ENCODE peak calls at places on chromosomes 12 and 14, in nine cellular contexts. O, X, J, S, W, B, H, M and N are unnamed samples.

GRCh38 chr12:92753976-92754885 is 51.4 kb downstream of the PLEKHG7 start:
- DNase-seq in O (peak; percentile 42), X (no peak), J (no peak), S (no peak), W (no peak), B (no peak), H (no peak), M (no peak), N (no peak)

GRCh38 chr12:132522586-132523380 is 32.8 kb downstream of the FBRSL1 start:
- DNase-seq in O (no peak), X (no peak), J (no peak), S (peak; percentile 68), W (no peak), B (no peak), H (no peak), M (no peak), N (no peak)

GRCh38 chr12:49105504-49106120 is 5.0 kb downstream of the LMBR1L start:
- DNase-seq in O (peak; percentile 55), X (no peak), J (peak; percentile 91), S (no peak), W (no peak), B (no peak), H (no peak), M (no peak), N (no peak)

GRCh38 chr12:110537605-110538409 is 35.7 kb downstream of the RAD9B start:
- DNase-seq in O (no peak), X (no peak), J (peak; percentile 59), S (no peak), W (no peak), B (no peak), H (no peak), M (peak; percentile 82), N (no peak)

GRCh38 chr14:34174973-34175372 is 224.1 kb upstream of the EGLN3 start:
- DNase-seq in O (no peak), X (no peak), J (no peak), S (no peak), W (no peak), B (no peak), H (no peak), M (no peak), N (no peak)

GRCh38 chr14:35854696-35855270 is 28.6 kb downstream of the BRMS1L start:
- DNase-seq in O (no peak), X (no peak), J (no peak), S (no peak), W (no peak), B (no peak), H (no peak), M (no peak), N (no peak)

GRCh38 chr12:65670775-65671174 is 153.5 kb upstream of the HMGA2 start:
- DNase-seq in O (no peak), X (no peak), J (peak; percentile 97), S (no peak), W (no peak), B (no peak), H (no peak), M (no peak), N (no peak)

GRCh38 chr14:65476290-65476941 is 63.9 kb downstream of the FUT8 start:
- DNase-seq in O (no peak), X (no peak), J (no peak), S (no peak), W (peak; percentile 53), B (no peak), H (no peak), M (no peak), N (no peak)

GRCh38 chr14:34965365-34965764 is 17.4 kb upstream of the SRP54 start:
- DNase-seq in O (no peak), X (no peak), J (no peak), S (no peak), W (no peak), B (no peak), H (no peak), M (no peak), N (no peak)

GRCh38 chr14:97262336-97262735 is 465.2 kb downstream of the VRK1 start:
- DNase-seq in O (no peak), X (no peak), J (peak; percentile 5), S (no peak), W (no peak), B (no peak), H (no peak), M (no peak), N (no peak)

GRCh38 chr12:125220404-125221273 is 155.4 kb downstream of the AACS start:
- DNase-seq in O (no peak), X (no peak), J (peak; percentile 3), S (no peak), W (no peak), B (peak; percentile 25), H (no peak), M (no peak), N (no peak)

GRCh38 chr14:53409974-53410373 is 256.9 kb upstream of the DDHD1 start:
- DNase-seq in O (no peak), X (no peak), J (peak; percentile 10), S (no peak), W (no peak), B (no peak), H (no peak), M (no peak), N (no peak)

GRCh38 chr12:6927999-6928702 is 392 bp downstream of the ATN1 start:
- DNase-seq in O (no peak), X (no peak), J (no peak), S (peak; percentile 85), W (no peak), B (no peak), H (no peak), M (peak; percentile 80), N (no peak)

GRCh38 chr14:75522224-75522764 is at the start of gene BATF:
- DNase-seq in O (no peak), X (peak; percentile 69), J (no peak), S (no peak), W (peak; percentile 78), B (no peak), H (no peak), M (no peak), N (peak; percentile 84)

GRCh38 chr14:70640938-70641547 is 673 bp upstream of the TTC9 start:
- DNase-seq in O (no peak), X (peak; percentile 22), J (peak; percentile 75), S (peak; percentile 68), W (peak; percentile 82), B (no peak), H (no peak), M (no peak), N (peak; percentile 73)

GRCh38 chr14:98177551-98177950 is 1094.4 kb downstream of the BCL11B start:
- DNase-seq in O (no peak), X (no peak), J (no peak), S (no peak), W (no peak), B (no peak), H (no peak), M (no peak), N (peak; percentile 58)

GRCh38 chr12:39736406-39736805 is 116.8 kb upstream of the ABCD2 start:
- DNase-seq in O (no peak), X (no peak), J (no peak), S (no peak), W (no peak), B (no peak), H (no peak), M (no peak), N (no peak)

GRCh38 chr12:114685320-114685781 is 1.4 kb upstream of the TBX3 start:
- DNase-seq in O (no peak), X (no peak), J (no peak), S (peak; percentile 56), W (no peak), B (no peak), H (no peak), M (no peak), N (no peak)

GRCh38 chr14:71289536-71289935 is 382.3 kb downstream of the PCNX1 start:
- DNase-seq in O (no peak), X (no peak), J (no peak), S (no peak), W (peak; percentile 54), B (no peak), H (no peak), M (no peak), N (no peak)

GRCh38 chr12:13198240-13198639 is 1.7 kb downstream of the EMP1 start:
- DNase-seq in O (no peak), X (no peak), J (peak; percentile 56), S (no peak), W (no peak), B (no peak), H (no peak), M (no peak), N (no peak)
- H3K4me3 ChIP-seq in O (peak overlapping the region; percentile 84), X (no peak overlapping the region), J (peak overlapping the region; percentile 76), S (no peak overlapping the region), W (no peak overlapping the region), B (no peak overlapping the region), H (peak overlapping the region; percentile 76), M (peak overlapping the region; percentile 69), N (no peak overlapping the region)

GRCh38 chr12:14239935-14240872 is 125.3 kb upstream of the ATF7IP start:
- DNase-seq in O (no peak), X (no peak), J (peak; percentile 76), S (peak; percentile 54), W (peak; percentile 83), B (no peak), H (no peak), M (no peak), N (no peak)
- H3K4me3 ChIP-seq in O (no peak overlapping the region), X (no peak overlapping the region), J (no peak overlapping the region), S (no peak overlapping the region), W (peak overlapping the region; percentile 49), B (no peak overlapping the region), H (no peak overlapping the region), M (peak overlapping the region; percentile 56), N (peak overlapping the region; percentile 9)

GRCh38 chr14:23405096-23405495 is 3.0 kb downstream of the MYH6 start:
- DNase-seq in O (no peak), X (no peak), J (no peak), S (no peak), W (no peak), B (no peak), H (no peak), M (no peak), N (no peak)

GRCh38 chr14:23403139-23403438 is 5.0 kb downstream of the MYH6 start:
- DNase-seq in O (no peak), X (no peak), J (no peak), S (no peak), W (no peak), B (no peak), H (no peak), M (no peak), N (no peak)

GRCh38 chr14:23403908-23404307 is 4.2 kb downstream of the MYH6 start:
- DNase-seq in O (no peak), X (no peak), J (no peak), S (peak; percentile 28), W (no peak), B (no peak), H (no peak), M (no peak), N (no peak)

GRCh38 chr14:23405516-23406025 is 2.5 kb downstream of the MYH6 start:
- DNase-seq in O (no peak), X (no peak), J (no peak), S (peak; percentile 39), W (no peak), B (no peak), H (no peak), M (no peak), N (no peak)

GRCh38 chr14:23404331-23404900 is 3.7 kb downstream of the MYH6 start:
- DNase-seq in O (no peak), X (no peak), J (no peak), S (peak; percentile 39), W (no peak), B (no peak), H (no peak), M (no peak), N (no peak)
- H3K4me3 ChIP-seq in O (no peak overlapping the region), X (no peak overlapping the region), J (no peak overlapping the region), S (no peak overlapping the region), W (no peak overlapping the region), B (no peak overlapping the region), H (no peak overlapping the region), M (no peak overlapping the region), N (no peak overlapping the region)

GRCh38 chr12:116456307-116456641 is 102.9 kb upstream of the MAP1LC3B2 start:
- DNase-seq in O (no peak), X (no peak), J (no peak), S (no peak), W (no peak), B (no peak), H (no peak), M (no peak), N (no peak)
- H3K4me3 ChIP-seq in O (no peak overlapping the region), X (no peak overlapping the region), J (no peak overlapping the region), S (no peak overlapping the region), W (no peak overlapping the region), B (no peak overlapping the region), H (no peak overlapping the region), M (peak overlapping the region; percentile 51), N (no peak overlapping the region)